ENCODE peak calls at places on chromosome 14, in four cellular contexts. One of them, this sample, is unnamed.

GRCh38 chr14:54108481-54109471 is 152.2 kb upstream of the BMP4 start:
- DNase-seq in CD8-positive, alpha-beta memory T cell: no peak
- DNase-seq in HEK293T: no peak
- DNase-seq in HTR-8/SVneo: peak
- DNase-seq in this sample: no peak

GRCh38 chr14:68593806-68594536 is 198.9 kb downstream of the ZFP36L1 start:
- DNase-seq in HTR-8/SVneo: peak
- DNase-seq in HEK293T: no peak
- DNase-seq in CD8-positive, alpha-beta memory T cell: no peak
- DNase-seq in this sample: no peak

GRCh38 chr14:98580131-98580678 is 691.8 kb downstream of the BCL11B start:
- DNase-seq in HEK293T: no peak
- DNase-seq in CD8-positive, alpha-beta memory T cell: no peak
- DNase-seq in HTR-8/SVneo: no peak
- DNase-seq in this sample: no peak

GRCh38 chr14:28656704-28657255 is 109.8 kb upstream of the FOXG1 start:
- DNase-seq in CD8-positive, alpha-beta memory T cell: no peak
- DNase-seq in HEK293T: no peak
- DNase-seq in HTR-8/SVneo: no peak
- DNase-seq in this sample: no peak

GRCh38 chr14:60085085-60085484 is 6.6 kb upstream of the PCNX4 start:
- DNase-seq in HEK293T: no peak
- DNase-seq in HTR-8/SVneo: no peak
- DNase-seq in CD8-positive, alpha-beta memory T cell: no peak
- DNase-seq in this sample: no peak

GRCh38 chr14:100802766-100803693 is 22.9 kb upstream of the MEG3 start:
- DNase-seq in HTR-8/SVneo: no peak
- DNase-seq in CD8-positive, alpha-beta memory T cell: no peak
- DNase-seq in HEK293T: no peak
- DNase-seq in this sample: no peak

GRCh38 chr14:103401223-103402214 is 16.3 kb downstream of the MARK3 start:
- DNase-seq in CD8-positive, alpha-beta memory T cell: no peak
- DNase-seq in HEK293T: no peak
- DNase-seq in HTR-8/SVneo: no peak
- DNase-seq in this sample: no peak

GRCh38 chr14:33946679-33947078 is 4.2 kb downstream of the EGLN3 start:
- DNase-seq in HEK293T: no peak
- DNase-seq in CD8-positive, alpha-beta memory T cell: no peak
- DNase-seq in HTR-8/SVneo: no peak
- DNase-seq in this sample: no peak

GRCh38 chr14:67232066-67232465 is 9.2 kb upstream of the PALS1 start:
- DNase-seq in HTR-8/SVneo: no peak
- DNase-seq in HEK293T: no peak
- DNase-seq in CD8-positive, alpha-beta memory T cell: no peak
- DNase-seq in this sample: no peak

GRCh38 chr14:105437723-105438500 is 18.3 kb downstream of the MTA1 start:
- DNase-seq in HEK293T: no peak
- DNase-seq in CD8-positive, alpha-beta memory T cell: no peak
- DNase-seq in HTR-8/SVneo: no peak
- DNase-seq in this sample: no peak

GRCh38 chr14:92647499-92648279 is 100.7 kb downstream of the LGMN start:
- DNase-seq in HTR-8/SVneo: no peak
- DNase-seq in HEK293T: no peak
- DNase-seq in CD8-positive, alpha-beta memory T cell: no peak
- DNase-seq in this sample: no peak

GRCh38 chr14:106442857-106443256 is 916.5 kb downstream of the TMEM121 start:
- DNase-seq in HEK293T: peak
- DNase-seq in CD8-positive, alpha-beta memory T cell: no peak
- DNase-seq in HTR-8/SVneo: no peak
- DNase-seq in this sample: no peak

GRCh38 chr14:90999299-90999698 is 61.1 kb downstream of the RPS6KA5 start:
- DNase-seq in CD8-positive, alpha-beta memory T cell: no peak
- DNase-seq in HTR-8/SVneo: no peak
- DNase-seq in HEK293T: no peak
- DNase-seq in this sample: no peak

GRCh38 chr14:63897706-63898105 is 44.9 kb downstream of the SYNE2 start:
- DNase-seq in HEK293T: no peak
- DNase-seq in HTR-8/SVneo: no peak
- DNase-seq in CD8-positive, alpha-beta memory T cell: no peak
- DNase-seq in this sample: no peak

GRCh38 chr14:71626281-71626835 is 305.9 kb upstream of the RGS6 start:
- DNase-seq in HTR-8/SVneo: no peak
- DNase-seq in HEK293T: no peak
- DNase-seq in CD8-positive, alpha-beta memory T cell: no peak
- DNase-seq in this sample: no peak

GRCh38 chr14:22231022-22231421 is 358.0 kb downstream of the DAD1 start:
- DNase-seq in HEK293T: no peak
- DNase-seq in HTR-8/SVneo: no peak
- DNase-seq in CD8-positive, alpha-beta memory T cell: peak
- DNase-seq in this sample: no peak

GRCh38 chr14:75249251-75249957 is 29.2 kb upstream of the FOS start:
- DNase-seq in HTR-8/SVneo: no peak
- DNase-seq in HEK293T: no peak
- DNase-seq in CD8-positive, alpha-beta memory T cell: peak
- DNase-seq in this sample: no peak

GRCh38 chr14:87108726-87109125 is 884.3 kb downstream of the GALC start:
- DNase-seq in HTR-8/SVneo: no peak
- DNase-seq in HEK293T: no peak
- DNase-seq in CD8-positive, alpha-beta memory T cell: no peak
- DNase-seq in this sample: no peak

GRCh38 chr14:75549169-75549568 is 26.9 kb downstream of the BATF start:
- DNase-seq in HTR-8/SVneo: no peak
- DNase-seq in HEK293T: no peak
- DNase-seq in CD8-positive, alpha-beta memory T cell: no peak
- DNase-seq in this sample: no peak

GRCh38 chr14:55270832-55271571 is at the start of gene FBXO34:
- DNase-seq in CD8-positive, alpha-beta memory T cell: peak
- DNase-seq in HTR-8/SVneo: peak
- DNase-seq in HEK293T: peak
- DNase-seq in this sample: peak

GRCh38 chr14:33617154-33617553 is 333.7 kb downstream of the EGLN3 start:
- DNase-seq in CD8-positive, alpha-beta memory T cell: no peak
- DNase-seq in HEK293T: no peak
- DNase-seq in HTR-8/SVneo: peak
- DNase-seq in this sample: no peak

GRCh38 chr14:29584992-29585391 is 342.7 kb downstream of the PRKD1 start:
- DNase-seq in HEK293T: peak
- DNase-seq in CD8-positive, alpha-beta memory T cell: no peak
- DNase-seq in HTR-8/SVneo: peak
- DNase-seq in this sample: peak

GRCh38 chr14:33307691-33308369 is 369.2 kb downstream of the NPAS3 start:
- DNase-seq in CD8-positive, alpha-beta memory T cell: no peak
- DNase-seq in HTR-8/SVneo: no peak
- DNase-seq in HEK293T: peak
- DNase-seq in this sample: peak

GRCh38 chr14:78754059-78754458 is 583.9 kb downstream of the NRXN3 start:
- DNase-seq in HEK293T: no peak
- DNase-seq in CD8-positive, alpha-beta memory T cell: no peak
- DNase-seq in HTR-8/SVneo: no peak
- DNase-seq in this sample: no peak

GRCh38 chr14:101444116-101444515 is 117.2 kb upstream of the DIO3 start:
- DNase-seq in HEK293T: no peak
- DNase-seq in CD8-positive, alpha-beta memory T cell: no peak
- DNase-seq in HTR-8/SVneo: peak
- DNase-seq in this sample: no peak

GRCh38 chr14:101588990-101589389 is 27.7 kb downstream of the DIO3 start:
- DNase-seq in HTR-8/SVneo: no peak
- DNase-seq in CD8-positive, alpha-beta memory T cell: no peak
- DNase-seq in HEK293T: no peak
- DNase-seq in this sample: no peak

GRCh38 chr14:93042968-93043940 is 72.5 kb downstream of the ITPK1 start:
- DNase-seq in HEK293T: peak
- DNase-seq in CD8-positive, alpha-beta memory T cell: no peak
- DNase-seq in HTR-8/SVneo: peak
- DNase-seq in this sample: no peak

GRCh38 chr14:29529418-29529817 is 398.2 kb downstream of the PRKD1 start:
- DNase-seq in HEK293T: no peak
- DNase-seq in CD8-positive, alpha-beta memory T cell: no peak
- DNase-seq in HTR-8/SVneo: no peak
- DNase-seq in this sample: no peak